ENCODE peak calls at places on chromosome 14, in five cellular contexts. U, R, T, V and H are unnamed samples.
A peak's percentile ranks its signal among the peaks of the same experiment; 100 is the strongest.

GRCh38 chr14:51548187-51548586 is 103.5 kb upstream of the FRMD6 start:
- DNase-seq in T (no peak), U (no peak), R (no peak), V (no peak), H (no peak)

GRCh38 chr14:75242546-75243273 is 35.9 kb upstream of the FOS start:
- DNase-seq in R (peak; percentile 63), T (no peak), U (no peak), V (peak; percentile 48), H (no peak)

GRCh38 chr14:106372870-106373657 is 846.7 kb downstream of the TMEM121 start:
- DNase-seq in R (peak; percentile 12), V (peak; percentile 72), U (peak; percentile 7), T (no peak), H (peak; percentile 61)

GRCh38 chr14:75088566-75089373 is 19.3 kb downstream of the ZC2HC1C start:
- DNase-seq in T (no peak), U (peak; percentile 26), V (peak; percentile 35), R (peak; percentile 52), H (no peak)

GRCh38 chr14:63616015-63616414 is 25.7 kb downstream of the WDR89 start:
- DNase-seq in U (no peak), R (no peak), V (no peak), T (no peak), H (no peak)

GRCh38 chr14:83988274-83988673 is 1541.7 kb upstream of the FLRT2 start:
- DNase-seq in R (no peak), V (no peak), U (no peak), T (no peak), H (no peak)

GRCh38 chr14:100616854-100617714 is 29.9 kb upstream of the BEGAIN start:
- DNase-seq in T (no peak), V (peak; percentile 6), U (no peak), R (no peak), H (no peak)

GRCh38 chr14:23601424-23601823 is 22.8 kb upstream of the JPH4 start:
- DNase-seq in T (no peak), V (no peak), U (no peak), R (no peak), H (no peak)

GRCh38 chr14:105974902-105975301 is 448.5 kb downstream of the TMEM121 start:
- DNase-seq in T (no peak), V (peak; percentile 19), U (peak; percentile 8), R (no peak), H (no peak)

GRCh38 chr14:44961151-44961729 is 507 bp downstream of the KLHL28 start:
- DNase-seq in U (no peak), V (peak; percentile 72), T (no peak), R (peak; percentile 46), H (peak; percentile 9)

GRCh38 chr14:90608925-90609324 is 207.3 kb downstream of the TTC7B start:
- DNase-seq in V (no peak), T (no peak), U (no peak), R (no peak), H (no peak)

GRCh38 chr14:106652494-106652893 is 1126.1 kb downstream of the TMEM121 start:
- DNase-seq in R (no peak), V (no peak), T (no peak), U (no peak), H (no peak)

GRCh38 chr14:59251811-59252771 is 63.6 kb downstream of the DAAM1 start:
- DNase-seq in U (no peak), T (no peak), V (no peak), R (no peak), H (no peak)

GRCh38 chr14:101318271-101318670 is 243.0 kb upstream of the DIO3 start:
- DNase-seq in U (no peak), V (no peak), T (no peak), R (no peak), H (no peak)

GRCh38 chr14:89399157-89399556 is 17.9 kb downstream of the FOXN3 start:
- DNase-seq in T (no peak), U (no peak), V (no peak), R (no peak), H (no peak)

GRCh38 chr14:88422919-88423318 is 37.5 kb downstream of the SPATA7 start:
- DNase-seq in V (no peak), T (no peak), R (no peak), U (no peak), H (no peak)

GRCh38 chr14:75303415-75303814 is 24.8 kb downstream of the FOS start:
- DNase-seq in V (peak; percentile 76), R (peak; percentile 73), U (peak; percentile 60), T (no peak), H (peak; percentile 31)

GRCh38 chr14:53896773-53897172 is 59.9 kb downstream of the BMP4 start:
- DNase-seq in V (no peak), U (no peak), T (no peak), R (no peak), H (no peak)

GRCh38 chr14:100362311-100362927 is 39.3 kb downstream of the SLC25A47 start:
- DNase-seq in V (no peak), R (no peak), U (no peak), T (no peak), H (no peak)

GRCh38 chr14:35234007-35234406 is 58.2 kb upstream of the PSMA6 start:
- DNase-seq in T (no peak), U (no peak), V (no peak), R (no peak), H (no peak)

GRCh38 chr14:102005336-102005735 is 41.0 kb downstream of the DYNC1H1 start:
- DNase-seq in T (no peak), U (no peak), R (no peak), V (no peak), H (no peak)

GRCh38 chr14:72715910-72716268 is 178.0 kb downstream of the DPF3 start:
- DNase-seq in V (no peak), R (no peak), T (no peak), U (no peak), H (no peak)

GRCh38 chr14:57833304-57833703 is 32.6 kb downstream of the SLC35F4 start:
- DNase-seq in T (no peak), V (no peak), U (peak; percentile 96), R (peak; percentile 53), H (no peak)

GRCh38 chr14:48690349-48690748 is 895.8 kb downstream of the RPS29 start:
- DNase-seq in T (no peak), R (no peak), V (no peak), U (peak; percentile 8), H (no peak)

GRCh38 chr14:37655418-37655817 is 60.0 kb downstream of the TTC6 start:
- DNase-seq in R (no peak), V (no peak), U (peak; percentile 0), T (no peak), H (no peak)

GRCh38 chr14:37652042-37652441 is 56.6 kb downstream of the TTC6 start:
- DNase-seq in V (no peak), T (no peak), R (no peak), U (no peak), H (no peak)

GRCh38 chr14:37650356-37651037 is 55.1 kb downstream of the TTC6 start:
- DNase-seq in V (no peak), U (no peak), R (no peak), T (no peak), H (no peak)
- TF ChIP-seq POLR2AphosphoS5 in V (no peak), U (no peak), R (no peak), T (no peak), H (no peak)

GRCh38 chr14:31025335-31026075 is at the start of gene AP4S1:
- DNase-seq in T (no peak), U (no peak), V (peak; percentile 55), R (peak; percentile 36), H (peak; percentile 17)
- TF ChIP-seq POLR2AphosphoS5 in T (peak; percentile 63), U (peak; percentile 52), V (no peak), R (peak; percentile 7), H (no peak)

DNA sequence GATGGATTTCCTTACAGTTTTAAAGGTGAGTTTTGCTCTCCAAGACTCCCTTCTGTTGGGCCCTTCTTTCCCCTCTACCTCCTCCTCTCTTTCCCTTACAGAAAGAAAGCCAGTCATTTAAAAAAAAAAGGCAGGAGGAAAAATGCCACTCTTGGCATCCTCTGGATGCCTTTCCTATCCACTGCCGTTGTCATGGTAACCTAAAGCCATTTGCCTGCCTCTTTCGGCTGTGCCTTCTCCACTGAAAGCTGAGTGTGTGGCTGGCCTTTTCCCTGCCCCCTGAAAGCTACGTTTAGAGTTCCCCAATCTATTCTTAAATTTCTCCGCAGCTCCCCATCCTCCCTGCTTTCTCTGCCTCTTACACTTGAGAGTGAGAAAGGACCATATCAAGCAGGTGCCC is 67.1 kb downstream of the TUNAR start:
- DNase-seq in T (no peak), R (no peak), U (no peak), V (no peak), H (no peak)
- TF ChIP-seq POLR2AphosphoS5 in T (no peak), R (no peak), U (no peak), V (no peak), H (no peak)

DNA sequence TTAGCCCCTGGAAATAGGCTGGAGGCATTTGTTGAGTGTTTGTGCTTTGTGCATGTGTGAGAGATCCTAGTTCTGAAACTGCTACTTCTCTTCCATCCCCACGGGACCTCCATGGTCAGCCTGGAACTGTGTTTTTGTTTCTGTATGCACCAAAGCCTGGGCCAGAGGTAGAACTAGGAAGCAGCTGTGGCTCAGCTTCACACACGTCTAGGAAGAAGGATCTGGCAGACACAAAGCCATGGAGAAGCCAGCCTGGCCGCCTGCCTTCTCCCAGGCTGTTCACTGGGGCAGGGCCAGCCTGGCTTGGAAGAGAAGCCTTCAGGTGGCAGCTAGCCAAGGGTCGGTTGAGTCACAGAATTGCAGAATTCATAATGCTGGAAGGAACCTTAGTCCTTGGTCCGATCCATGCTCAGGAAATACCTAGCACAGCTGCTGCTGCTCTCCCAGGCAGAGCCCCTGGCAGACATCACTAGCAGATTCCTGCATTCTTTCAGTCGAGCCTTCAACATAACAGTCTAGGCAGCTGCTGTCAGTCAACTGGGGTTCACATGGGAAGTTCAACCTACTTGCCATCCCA is 27.0 kb downstream of the RIN3 start:
- DNase-seq in T (no peak), R (peak; percentile 76), U (peak; percentile 59), V (peak; percentile 89), H (no peak)
- TF ChIP-seq POLR2AphosphoS5 in T (no peak), R (peak; percentile 68), U (peak; percentile 44), V (peak; percentile 73), H (no peak)

DNA sequence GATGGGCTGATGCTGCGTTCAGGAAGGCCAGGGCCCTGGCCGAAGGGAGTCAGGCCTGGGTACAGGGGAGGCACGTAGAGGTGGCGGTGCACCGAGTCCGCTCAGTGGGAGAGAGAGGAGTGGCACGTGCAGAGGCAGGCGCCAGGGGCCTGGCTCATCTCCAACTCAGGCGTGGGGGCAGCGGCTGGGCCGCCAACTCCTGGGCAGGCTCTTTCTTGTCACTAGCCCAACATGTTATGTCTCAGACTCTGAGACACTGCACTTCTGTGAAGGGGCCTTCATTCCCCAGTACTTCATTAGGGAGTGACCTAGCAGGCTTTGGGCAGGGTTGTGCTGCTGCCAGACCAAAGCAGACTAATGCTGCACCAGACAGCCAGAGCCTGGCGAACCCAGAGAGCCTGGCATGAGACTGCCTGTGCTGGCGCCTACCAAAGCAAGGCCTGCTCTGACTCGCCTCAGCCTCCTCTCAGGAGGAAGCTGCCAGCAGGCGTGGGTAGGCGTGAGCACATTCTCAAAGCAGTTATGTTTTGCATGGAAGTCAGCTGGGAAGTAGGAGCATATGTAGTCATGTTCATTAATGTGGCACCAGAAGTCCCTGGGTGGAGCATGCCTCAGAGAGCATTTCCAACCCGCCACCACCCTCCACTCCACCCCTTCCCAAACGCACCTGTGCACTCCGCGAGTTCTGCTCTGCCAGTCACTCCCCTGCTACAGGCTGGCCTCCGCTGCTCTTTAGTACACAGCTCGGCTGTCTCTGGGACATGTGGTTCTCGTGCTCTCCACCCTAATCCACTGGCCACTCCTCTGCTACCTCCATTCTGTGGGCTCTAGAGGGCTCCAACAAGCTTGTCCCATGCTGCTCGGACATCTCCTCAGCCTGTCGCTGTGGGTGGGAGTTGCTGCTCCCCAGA is 9.7 kb downstream of the CKB start:
- DNase-seq in T (no peak), V (peak; percentile 69), R (peak; percentile 92), U (no peak), H (no peak)
- TF ChIP-seq POLR2AphosphoS5 in T (peak; percentile 32), V (peak; percentile 8), R (peak; percentile 81), U (no peak), H (no peak)